ENCODE peak calls at places on chromosomes 16 and 17, in six cellular contexts. A is H9; E is gastrocnemius medialis; G is sigmoid colon; C is neural progenitor cell; Q is CD8-positive, alpha-beta T cell. R is an unnamed sample.

GRCh38 chr17:38585056-38585804 is 20.5 kb downstream of the SRCIN1 start:
- DNase-seq in G (no peak), A (peak; percentile 81), E (no peak), Q (no peak), C (peak; percentile 61), R (peak; percentile 73)

GRCh38 chr17:12510535-12510934 is 155.2 kb upstream of the MYOCD start:
- DNase-seq in G (no peak), Q (no peak), A (no peak), E (no peak), C (no peak), R (no peak)

GRCh38 chr17:39653662-39654331 is 11.4 kb upstream of the TCAP start:
- DNase-seq in Q (peak; percentile 81), G (no peak), A (peak; percentile 90), C (no peak), E (peak; percentile 62), R (no peak)

GRCh38 chr16:54193013-54193655 is 93.5 kb downstream of the IRX3 start:
- DNase-seq in Q (no peak), C (no peak), A (no peak), E (no peak), G (no peak), R (no peak)

GRCh38 chr17:10754109-10754508 is 24.3 kb upstream of the TMEM220 start:
- DNase-seq in A (peak; percentile 87), Q (peak; percentile 15), G (no peak), C (peak; percentile 76), E (no peak), R (no peak)

GRCh38 chr17:50483266-50483665 is 4.6 kb downstream of the RSAD1 start:
- DNase-seq in G (no peak), A (no peak), E (no peak), C (no peak), Q (no peak), R (no peak)

GRCh38 chr17:70168979-70169706 is at the start of gene KCNJ2:
- DNase-seq in Q (peak; percentile 13), E (peak; percentile 89), C (peak; percentile 95), G (peak; percentile 91), A (peak; percentile 95), R (peak; percentile 77)

GRCh38 chr17:10075919-10076318 is 122.5 kb downstream of the GAS7 start:
- DNase-seq in C (no peak), E (no peak), A (no peak), G (peak; percentile 14), Q (no peak), R (no peak)

GRCh38 chr16:54921229-54921824 is 9.3 kb upstream of the IRX5 start:
- DNase-seq in E (no peak), C (no peak), G (no peak), A (no peak), Q (no peak), R (no peak)

GRCh38 chr17:38741853-38742421 is 6.2 kb downstream of the PCGF2 start:
- DNase-seq in E (peak; percentile 63), Q (no peak), C (no peak), G (peak; percentile 82), A (no peak), R (no peak)

GRCh38 chr17:31582151-31582907 is 190.9 kb downstream of the RAB11FIP4 start:
- DNase-seq in Q (no peak), E (peak; percentile 38), G (peak; percentile 83), C (no peak), A (peak; percentile 28), R (no peak)

GRCh38 chr17:76539631-76540271 is at the start of gene PRCD:
- DNase-seq in A (peak; percentile 58), C (peak; percentile 47), E (no peak), G (no peak), Q (no peak), R (no peak)

DNA sequence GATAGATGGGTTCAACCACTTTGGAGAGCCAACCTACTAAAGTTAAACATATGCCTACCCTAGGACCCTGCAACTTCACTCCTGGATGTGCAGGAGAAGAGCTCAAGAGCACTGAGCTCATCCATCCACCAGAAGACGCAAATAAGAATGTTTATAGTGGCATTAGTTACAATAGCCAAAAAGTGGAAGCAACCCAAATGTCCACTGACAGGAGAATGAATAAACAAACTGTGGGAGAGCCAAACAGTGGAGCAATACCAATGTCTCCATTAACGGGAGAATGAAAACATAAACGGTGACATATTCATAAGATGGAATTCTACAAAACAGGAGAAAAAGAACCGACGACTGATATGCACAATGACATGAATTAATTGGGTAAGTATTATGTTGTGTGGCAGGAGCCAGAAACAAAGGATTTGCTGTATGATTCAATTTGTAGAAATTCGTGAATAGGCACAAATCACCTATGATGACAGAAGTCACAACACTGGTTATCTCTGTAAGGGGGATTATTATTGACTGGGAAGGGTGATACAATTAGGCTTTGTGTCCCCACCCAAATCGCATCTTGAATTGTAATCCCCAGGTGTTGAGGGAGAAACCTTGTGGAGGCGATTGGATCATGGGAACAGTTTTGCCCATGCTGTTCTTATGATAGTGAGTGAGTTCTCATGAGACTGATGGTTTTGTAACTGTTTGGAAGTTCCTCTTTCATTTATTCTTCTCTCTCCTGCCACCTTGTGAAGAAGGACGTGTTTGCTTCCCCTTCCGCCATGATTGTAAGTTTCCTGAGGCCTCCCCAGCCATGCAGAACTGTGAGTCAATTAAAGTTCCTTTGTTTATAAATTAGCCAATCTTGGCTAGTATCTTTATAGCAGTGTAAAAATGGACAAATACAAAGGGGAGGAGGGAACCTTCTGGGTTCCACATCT is 57.9 kb upstream of the PLCG2 start:
- DNase-seq in A (no peak), G (no peak), Q (no peak), C (no peak), E (no peak), R (no peak)
- TF ChIP-seq CTCF in A (no peak), G (no peak), Q (no peak), C (no peak), E (no peak), R (no peak)

GRCh38 chr17:40914456-40914855 is 23.0 kb downstream of the KRT23 start:
- DNase-seq in E (no peak), A (no peak), Q (no peak), G (no peak), C (no peak), R (no peak)

GRCh38 chr17:40915721-40916256 is 21.7 kb downstream of the KRT23 start:
- DNase-seq in C (no peak), E (no peak), G (no peak), Q (no peak), A (no peak), R (no peak)

GRCh38 chr17:40912506-40913220 is 24.8 kb downstream of the KRT23 start:
- DNase-seq in C (no peak), E (no peak), G (no peak), A (no peak), Q (no peak), R (no peak)

GRCh38 chr17:40916366-40916765 is 21.1 kb downstream of the KRT23 start:
- DNase-seq in A (no peak), G (no peak), E (no peak), Q (no peak), C (no peak), R (no peak)

DNA sequence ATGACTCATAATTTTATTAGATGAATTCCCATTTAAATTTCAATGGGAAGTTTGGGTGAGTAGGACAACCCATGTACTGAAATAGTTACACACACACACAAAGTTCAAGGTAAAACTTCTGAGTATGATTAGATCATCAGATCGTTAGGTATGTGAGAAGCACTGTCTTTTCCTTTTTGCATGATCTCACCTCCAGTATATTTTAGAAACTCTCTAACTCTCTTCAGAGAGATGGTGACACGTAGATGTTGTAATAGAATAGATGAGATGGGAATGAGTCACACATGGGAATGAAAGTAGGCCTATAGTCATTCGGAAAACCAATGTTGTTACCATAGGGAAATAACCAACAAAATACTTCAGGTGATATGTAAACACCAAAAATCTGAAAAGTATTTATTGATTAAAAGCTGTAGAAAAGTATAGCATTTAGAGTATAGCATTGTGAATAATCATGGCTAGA is 22.2 kb downstream of the KRT23 start:
- DNase-seq in E (no peak), C (no peak), G (no peak), A (no peak), Q (no peak), R (no peak)
- H3K4me1 ChIP-seq in E (peaks cover 7% of the 10 kb centered on the region), C (peaks cover 6% of the 10 kb centered on the region), G (peaks cover 7% of the 10 kb centered on the region), A (no peaks in the 10 kb centered on the region), Q (no peaks in the 10 kb centered on the region), R (no peaks in the 10 kb centered on the region)

GRCh38 chr16:14024300-14024699 is 46.8 kb upstream of the MRTFB start:
- DNase-seq in G (no peak), A (no peak), C (no peak), E (no peak), Q (no peak), R (no peak)
- TF ChIP-seq CTCF in G (no peak), A (no peak), C (no peak), E (no peak), Q (no peak), R (no peak)

GRCh38 chr16:85564277-85565051 is 48.7 kb upstream of the GSE1 start:
- DNase-seq in C (no peak), E (peak; percentile 62), Q (no peak), A (no peak), G (no peak), R (peak; percentile 45)

GRCh38 chr16:85561248-85562101 is 51.6 kb upstream of the GSE1 start:
- DNase-seq in G (no peak), C (no peak), A (no peak), Q (no peak), E (no peak), R (no peak)

GRCh38 chr16:85562102-85562786 is 50.9 kb upstream of the GSE1 start:
- DNase-seq in Q (no peak), C (no peak), A (no peak), E (no peak), G (no peak), R (no peak)

GRCh38 chr16:85563515-85564276 is 49.4 kb upstream of the GSE1 start:
- DNase-seq in Q (no peak), G (peak; percentile 85), E (no peak), A (no peak), C (no peak), R (no peak)

DNA sequence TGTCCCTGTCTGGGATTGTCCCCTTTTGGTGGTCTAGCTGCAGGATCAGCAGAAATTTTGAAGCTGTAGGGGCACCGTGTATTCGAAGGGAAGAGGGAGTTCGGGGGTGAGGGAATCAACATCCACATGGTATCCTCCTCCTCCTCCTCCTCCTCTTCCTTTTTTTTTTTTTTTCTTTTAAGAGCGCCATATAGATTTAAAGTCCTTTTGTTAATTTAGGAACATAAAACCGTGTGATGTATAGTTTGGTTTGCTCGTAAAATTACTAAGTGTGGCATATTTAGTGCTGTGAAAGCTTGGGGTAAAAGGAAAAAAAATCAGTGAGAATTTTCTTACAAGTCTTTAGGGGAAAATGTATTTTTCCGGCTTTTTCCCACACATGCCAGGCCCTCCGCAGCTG is 50.1 kb upstream of the GSE1 start:
- DNase-seq in G (no peak), C (no peak), A (no peak), Q (no peak), E (no peak), R (no peak)
- H3K4me1 ChIP-seq in G (peaks cover 49% of the 10 kb centered on the region), C (peaks cover 34% of the 10 kb centered on the region), A (peaks cover 14% of the 10 kb centered on the region), Q (peaks cover 25% of the 10 kb centered on the region), E (peaks cover 50% of the 10 kb centered on the region), R (peaks cover 2% of the 10 kb centered on the region)

GRCh38 chr17:63078707-63079106 is 112.7 kb downstream of the TANC2 start:
- DNase-seq in E (no peak), G (no peak), C (no peak), Q (no peak), A (no peak), R (no peak)

GRCh38 chr17:63082952-63083351 is 116.9 kb downstream of the TANC2 start:
- DNase-seq in A (no peak), E (no peak), Q (no peak), C (no peak), G (no peak), R (no peak)

GRCh38 chr17:63086483-63087185 is 120.6 kb downstream of the TANC2 start:
- DNase-seq in A (no peak), G (no peak), C (no peak), E (no peak), Q (no peak), R (no peak)

GRCh38 chr17:63082273-63082861 is 116.3 kb downstream of the TANC2 start:
- DNase-seq in C (no peak), Q (no peak), A (no peak), G (no peak), E (no peak), R (no peak)
- TF ChIP-seq CTCF in C (peak; percentile 56), Q (no peak), A (peak; percentile 71), G (peak; percentile 32), E (peak; percentile 13), R (no peak)